ENCODE peak calls at places on chromosome X, in five cellular contexts. F is aorta, B is mesendoderm, M is SJSA1, V is psoas muscle. N is an unnamed sample.

GRCh38 chrX:50903387-50904027 is 7.0 kb upstream of the BMP15 start:
- DNase-seq in F (no peak), B (peak; percentile 59), M (peak; percentile 27), V (no peak), N (peak; percentile 32)

GRCh38 chrX:129653985-129654651 is 638 bp downstream of the APLN start:
- DNase-seq in F (peak; percentile 68), B (no peak), M (no peak), V (no peak), N (peak; percentile 37)

GRCh38 chrX:111671668-111672067 is 9.3 kb upstream of the ALG13 start:
- DNase-seq in F (no peak), B (no peak), M (no peak), V (no peak), N (no peak)

GRCh38 chrX:33379839-33380238 is 168.5 kb upstream of the DMD start:
- DNase-seq in F (no peak), B (no peak), M (no peak), V (no peak), N (peak; percentile 18)

GRCh38 chrX:70132244-70132643 is 1.0 kb upstream of the IGBP1 start:
- DNase-seq in F (no peak), B (no peak), M (no peak), V (no peak), N (no peak)

GRCh38 chrX:30863969-30864368 is 25.1 kb downstream of the TAB3 start:
- DNase-seq in F (no peak), B (no peak), M (no peak), V (no peak), N (no peak)

GRCh38 chrX:63855896-63856295 is 70.9 kb upstream of the ARHGEF9 start:
- DNase-seq in F (no peak), B (peak; percentile 26), M (peak; percentile 2), V (no peak), N (no peak)

GRCh38 chrX:21735038-21735752 is 22.7 kb downstream of the SMPX start:
- DNase-seq in F (no peak), B (no peak), M (no peak), V (no peak), N (no peak)

GRCh38 chrX:74419861-74420193 is 1.5 kb upstream of the SLC16A2 start:
- DNase-seq in F (no peak), B (peak; percentile 47), M (no peak), V (no peak), N (no peak)

GRCh38 chrX:36898301-36898700 is 109.9 kb upstream of the FAM47C start:
- DNase-seq in F (no peak), B (peak; percentile 11), M (no peak), V (no peak), N (peak; percentile 1)

GRCh38 chrX:8845469-8845868 is 44.3 kb upstream of the FAM9A start:
- DNase-seq in F (no peak), B (no peak), M (no peak), V (no peak), N (no peak)

DNA sequence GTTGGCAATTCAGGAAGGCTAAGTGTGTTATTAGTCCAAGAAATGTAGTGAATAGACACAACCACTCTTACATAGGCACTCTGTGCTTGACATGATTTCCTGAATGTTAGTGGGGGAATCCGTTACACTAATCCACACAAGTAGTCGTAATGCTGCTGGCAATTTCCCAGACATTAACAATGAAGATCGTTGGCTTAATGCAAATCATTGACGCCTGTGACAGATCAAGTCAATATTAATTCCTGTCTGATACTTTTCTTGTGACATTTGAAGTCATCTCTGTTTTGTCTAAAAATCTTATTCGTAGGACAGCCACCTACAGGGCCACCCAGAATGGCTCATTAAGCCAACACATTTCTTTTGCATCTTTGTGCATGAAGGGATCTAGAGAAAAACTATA is 939.1 kb upstream of the FTHL17 start:
- DNase-seq in F (no peak), B (no peak), M (no peak), V (no peak), N (no peak)
- H3K4me1 ChIP-seq in F (no peaks in the 10 kb centered on the region), B (no peaks in the 10 kb centered on the region), M (no peaks in the 10 kb centered on the region), V (no peaks in the 10 kb centered on the region), N (no peaks in the 10 kb centered on the region)

DNA sequence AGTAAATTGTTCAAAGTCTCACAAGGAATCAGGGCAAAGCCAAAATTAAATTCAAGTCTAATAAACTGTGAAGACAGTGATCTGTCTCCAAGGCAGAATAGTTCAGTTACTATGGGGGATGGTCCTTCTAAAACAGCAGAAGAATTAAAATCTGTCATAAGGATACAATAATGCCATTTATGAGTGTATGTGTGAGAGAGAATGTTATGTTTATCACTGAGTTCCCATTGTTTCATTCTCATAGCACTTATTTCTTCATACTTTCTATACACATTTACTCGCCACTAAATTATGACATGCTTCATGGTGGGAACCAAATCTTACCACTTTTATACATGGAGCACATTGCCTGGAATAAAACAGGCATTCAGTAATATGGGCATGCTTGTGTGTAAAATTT is 102.5 kb downstream of the AMMECR1 start:
- DNase-seq in F (no peak), B (no peak), M (no peak), V (no peak), N (no peak)
- H3K4me1 ChIP-seq in F (no peaks in the 10 kb centered on the region), B (no peaks in the 10 kb centered on the region), M (peaks cover 42% of the 10 kb centered on the region), V (no peaks in the 10 kb centered on the region), N (peaks cover 13% of the 10 kb centered on the region)

DNA sequence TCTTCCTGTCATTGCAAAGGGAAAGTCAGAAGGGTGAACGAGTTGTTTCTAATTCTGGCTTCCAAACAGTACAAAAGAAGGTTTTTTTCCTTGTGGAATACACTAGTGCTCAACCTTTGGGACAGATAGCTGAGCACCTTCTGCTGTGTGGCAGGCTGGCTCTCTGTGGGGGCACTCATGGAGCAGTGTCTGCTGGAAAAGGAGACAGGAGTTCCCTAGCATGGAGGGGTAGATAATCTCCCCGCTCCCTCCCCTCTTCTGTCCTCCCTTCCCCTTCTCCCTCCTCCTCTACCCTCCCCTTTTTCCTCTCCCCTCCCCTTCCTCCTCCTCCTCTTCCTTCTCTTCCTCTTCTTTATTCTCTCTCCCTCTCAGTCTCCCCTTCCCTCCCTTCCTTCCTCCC is 62.4 kb upstream of the MTM1 start:
- DNase-seq in F (no peak), B (no peak), M (no peak), V (no peak), N (no peak)
- H3K4me1 ChIP-seq in F (no peaks in the 10 kb centered on the region), B (peaks cover 7% of the 10 kb centered on the region), M (no peaks in the 10 kb centered on the region), V (no peaks in the 10 kb centered on the region), N (no peaks in the 10 kb centered on the region)

GRCh38 chrX:19772306-19772705 is 115.1 kb downstream of the SH3KBP1 start:
- DNase-seq in F (no peak), B (no peak), M (peak; percentile 37), V (no peak), N (no peak)

GRCh38 chrX:19772759-19773623 is 114.4 kb downstream of the SH3KBP1 start:
- DNase-seq in F (no peak), B (no peak), M (no peak), V (no peak), N (no peak)

GRCh38 chrX:19774905-19775304 is 112.5 kb downstream of the SH3KBP1 start:
- DNase-seq in F (no peak), B (no peak), M (no peak), V (no peak), N (no peak)

GRCh38 chrX:19776753-19777152 is 110.6 kb downstream of the SH3KBP1 start:
- DNase-seq in F (no peak), B (no peak), M (no peak), V (no peak), N (no peak)

GRCh38 chrX:19775830-19776498 is 111.4 kb downstream of the SH3KBP1 start:
- DNase-seq in F (no peak), B (no peak), M (no peak), V (no peak), N (no peak)
- H3K4me1 ChIP-seq in F (no peaks in the 10 kb centered on the region), B (no peaks in the 10 kb centered on the region), M (peaks cover 14% of the 10 kb centered on the region), V (peaks cover 6% of the 10 kb centered on the region), N (no peaks in the 10 kb centered on the region)

GRCh38 chrX:48936429-48937064 is 17.7 kb upstream of the PIM2 start:
- DNase-seq in F (peak; percentile 9), B (no peak), M (no peak), V (no peak), N (no peak)
- H3K4me1 ChIP-seq in F (no peaks in the 10 kb centered on the region), B (no peaks in the 10 kb centered on the region), M (peaks cover 10% of the 10 kb centered on the region), V (peaks cover 6% of the 10 kb centered on the region), N (no peaks in the 10 kb centered on the region)

GRCh38 chrX:40078489-40079288 is 19.1 kb downstream of the BCOR start:
- DNase-seq in F (peak; percentile 23), B (no peak), M (no peak), V (no peak), N (no peak)
- H3K4me1 ChIP-seq in F (no peaks in the 10 kb centered on the region), B (no peaks in the 10 kb centered on the region), M (no peaks in the 10 kb centered on the region), V (peaks cover 10% of the 10 kb centered on the region), N (no peaks in the 10 kb centered on the region)

GRCh38 chrX:154544885-154545284 is 1.8 kb downstream of the G6PD start:
- DNase-seq in F (no peak), B (no peak), M (no peak), V (no peak), N (no peak)
- H3K4me1 ChIP-seq in F (no peaks in the 10 kb centered on the region), B (no peaks in the 10 kb centered on the region), M (peaks cover 44% of the 10 kb centered on the region), V (peaks cover 17% of the 10 kb centered on the region), N (peaks cover 18% of the 10 kb centered on the region)